ENCODE peak calls at places on chromosomes 6 and 20, in eight cellular contexts. D is naive thymus-derived CD4-positive, alpha-beta T cell; P is right lobe of liver; J is sigmoid colon; Z is body of pancreas; E is BE2C; V is left ventricle myocardium inferior; G is heart left ventricle. C is an unnamed sample. For H3K4me1, the result is how much of the 10 kb centered on the place peaks cover.

GRCh38 chr6:80143312-80143960 is 37.0 kb downstream of the BCKDHB start:
- DNase-seq in D (no peak), P (peak), J (peak), Z (peak), E (peak), V (peak), G (peak), C (peak)

GRCh38 chr6:138520463-138520862 is 21.2 kb upstream of the NHSL1 start:
- DNase-seq in D (no peak), P (no peak), J (no peak), Z (no peak), E (no peak), V (no peak), G (no peak), C (no peak)

GRCh38 chr6:168884646-168885086 is 369.0 kb downstream of the THBS2 start:
- DNase-seq in D (peak), P (peak), J (peak), Z (peak), E (peak), V (peak), G (peak), C (peak)

GRCh38 chr20:63409066-63409833 is 48.1 kb upstream of the CHRNA4 start:
- DNase-seq in D (no peak), P (no peak), J (no peak), Z (no peak), E (no peak), V (no peak), G (no peak), C (no peak)

GRCh38 chr6:35166160-35166919 is 25.2 kb upstream of the TCP11 start:
- DNase-seq in D (no peak), P (no peak), J (no peak), Z (no peak), E (no peak), V (no peak), G (no peak), C (no peak)

GRCh38 chr6:5698318-5698717 is 308.4 kb downstream of the NRN1 start:
- DNase-seq in D (no peak), P (no peak), J (no peak), Z (no peak), E (no peak), V (no peak), G (no peak), C (no peak)

GRCh38 chr6:142947702-142948480 is 2.9 kb upstream of the HIVEP2 start:
- DNase-seq in D (no peak), P (no peak), J (no peak), Z (peak), E (no peak), V (no peak), G (no peak), C (no peak)

GRCh38 chr6:88548891-88549505 is 382.9 kb upstream of the CNR1 start:
- DNase-seq in D (no peak), P (no peak), J (no peak), Z (no peak), E (no peak), V (no peak), G (no peak), C (no peak)

GRCh38 chr20:25517124-25517523 is 68.2 kb downstream of the NINL start:
- DNase-seq in D (no peak), P (no peak), J (no peak), Z (no peak), E (no peak), V (no peak), G (no peak), C (no peak)

GRCh38 chr20:5400164-5400762 is 83.5 kb upstream of the PROKR2 start:
- DNase-seq in D (no peak), P (no peak), J (no peak), Z (no peak), E (no peak), V (no peak), G (no peak), C (peak)

GRCh38 chr6:163585932-163586437 is 171.5 kb downstream of the QKI start:
- DNase-seq in D (no peak), P (peak), J (peak), Z (no peak), E (peak), V (peak), G (peak), C (peak)

GRCh38 chr20:10185741-10186558 is 32.7 kb upstream of the SNAP25 start:
- DNase-seq in D (no peak), P (peak), J (no peak), Z (peak), E (peak), V (no peak), G (no peak), C (no peak)

GRCh38 chr20:61803903-61804804 is 261.5 kb downstream of the TAF4 start:
- DNase-seq in D (no peak), P (no peak), J (no peak), Z (no peak), E (no peak), V (peak), G (no peak), C (peak)

GRCh38 chr20:62064788-62065668 is 653 bp downstream of the TAF4 start:
- DNase-seq in D (no peak), P (peak), J (no peak), Z (peak), E (peak), V (no peak), G (no peak), C (no peak)

GRCh38 chr6:112214749-112215269 is 39.6 kb downstream of the LAMA4 start:
- DNase-seq in D (no peak), P (no peak), J (no peak), Z (no peak), E (no peak), V (no peak), G (no peak), C (peak)

GRCh38 chr6:104326173-104327001 is 533.3 kb downstream of the HACE1 start:
- DNase-seq in D (no peak), P (no peak), J (no peak), Z (peak), E (no peak), V (no peak), G (no peak), C (peak)

GRCh38 chr6:116374586-116374985 is 3.8 kb downstream of the DSE start:
- DNase-seq in D (no peak), P (no peak), J (no peak), Z (no peak), E (no peak), V (no peak), G (no peak), C (no peak)

GRCh38 chr20:41664584-41664983 is 46.4 kb upstream of the CHD6 start:
- DNase-seq in D (no peak), P (no peak), J (no peak), Z (no peak), E (peak), V (no peak), G (no peak), C (peak)

GRCh38 chr6:38755207-38755606 is 40.1 kb downstream of the DNAH8 start:
- DNase-seq in D (no peak), P (no peak), J (no peak), Z (no peak), E (no peak), V (no peak), G (no peak), C (no peak)

GRCh38 chr20:7770578-7770977 is 169.7 kb downstream of the HAO1 start:
- DNase-seq in D (no peak), P (no peak), J (no peak), Z (no peak), E (no peak), V (no peak), G (peak), C (no peak)

GRCh38 chr6:169852504-169853195 is 101.2 kb downstream of the ERMARD start:
- DNase-seq in D (no peak), P (no peak), J (no peak), Z (no peak), E (no peak), V (no peak), G (no peak), C (peak)

GRCh38 chr6:105748737-105749161 is 337.4 kb upstream of the PRDM1 start:
- DNase-seq in D (no peak), P (no peak), J (no peak), Z (no peak), E (no peak), V (no peak), G (no peak), C (no peak)

GRCh38 chr6:129859524-129859923 is 1.6 kb downstream of the TMEM244 start:
- DNase-seq in D (no peak), P (no peak), J (no peak), Z (no peak), E (no peak), V (no peak), G (no peak), C (no peak)

GRCh38 chr6:156976144-156977088 is 199.2 kb downstream of the ARID1B start:
- DNase-seq in D (peak), P (no peak), J (peak), Z (no peak), E (peak), V (no peak), G (no peak), C (no peak)

GRCh38 chr20:49340161-49340966 is 62.5 kb upstream of the ZNFX1 start:
- DNase-seq in D (no peak), P (no peak), J (peak), Z (no peak), E (peak), V (peak), G (no peak), C (no peak)
- H3K4me1 ChIP-seq in D (under half), P (under half), J (under half), Z (under half), E (under half), V (under half), G (under half), C (under half)

DNA sequence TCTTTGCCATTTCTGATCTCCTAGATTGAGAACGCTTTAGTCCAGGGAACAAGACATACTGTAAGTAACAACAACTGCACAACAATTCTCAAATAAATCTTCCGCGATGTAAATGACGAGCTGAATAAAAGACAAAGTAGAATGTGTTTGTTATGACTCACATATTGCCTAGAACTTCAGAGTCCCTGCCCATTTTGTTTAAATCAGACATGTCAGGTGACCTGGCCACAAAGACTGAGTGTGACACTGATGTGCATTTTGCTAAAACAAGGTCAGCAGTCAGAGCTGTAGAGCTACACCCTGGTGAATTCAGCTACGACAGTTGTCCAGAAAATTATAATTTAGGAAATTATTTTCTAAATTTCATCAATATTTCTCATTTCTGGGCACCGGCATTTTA is 156.7 kb upstream of the CITED2 start:
- DNase-seq in D (no peak), P (no peak), J (no peak), Z (no peak), E (no peak), V (no peak), G (no peak), C (no peak)
- H3K4me3 ChIP-seq in D (peak), P (no peak), J (no peak), Z (no peak), E (no peak), V (no peak), G (no peak), C (no peak)

GRCh38 chr20:23700931-23701330 is 12.1 kb upstream of the CST4 start:
- DNase-seq in D (no peak), P (no peak), J (no peak), Z (no peak), E (no peak), V (no peak), G (no peak), C (no peak)

GRCh38 chr20:23702021-23702420 is 13.2 kb upstream of the CST4 start:
- DNase-seq in D (no peak), P (no peak), J (no peak), Z (no peak), E (no peak), V (no peak), G (no peak), C (no peak)

GRCh38 chr20:23692725-23693124 is 3.9 kb upstream of the CST4 start:
- DNase-seq in D (no peak), P (no peak), J (no peak), Z (no peak), E (no peak), V (no peak), G (no peak), C (no peak)

GRCh38 chr20:23697947-23698346 is 9.1 kb upstream of the CST4 start:
- DNase-seq in D (no peak), P (no peak), J (no peak), Z (no peak), E (no peak), V (no peak), G (no peak), C (no peak)
- H3K4me1 ChIP-seq in D (under half), P (under half), J (under half), Z (under half), E (under half), V (under half), G (under half), C (under half)

GRCh38 chr20:56628873-56629463 is at the start of gene TFAP2C:
- DNase-seq in D (no peak), P (peak), J (peak), Z (peak), E (peak), V (peak), G (peak), C (peak)
- H3K4me3 ChIP-seq in D (no peak), P (no peak), J (peak), Z (peak), E (no peak), V (peak), G (peak), C (peak)

DNA sequence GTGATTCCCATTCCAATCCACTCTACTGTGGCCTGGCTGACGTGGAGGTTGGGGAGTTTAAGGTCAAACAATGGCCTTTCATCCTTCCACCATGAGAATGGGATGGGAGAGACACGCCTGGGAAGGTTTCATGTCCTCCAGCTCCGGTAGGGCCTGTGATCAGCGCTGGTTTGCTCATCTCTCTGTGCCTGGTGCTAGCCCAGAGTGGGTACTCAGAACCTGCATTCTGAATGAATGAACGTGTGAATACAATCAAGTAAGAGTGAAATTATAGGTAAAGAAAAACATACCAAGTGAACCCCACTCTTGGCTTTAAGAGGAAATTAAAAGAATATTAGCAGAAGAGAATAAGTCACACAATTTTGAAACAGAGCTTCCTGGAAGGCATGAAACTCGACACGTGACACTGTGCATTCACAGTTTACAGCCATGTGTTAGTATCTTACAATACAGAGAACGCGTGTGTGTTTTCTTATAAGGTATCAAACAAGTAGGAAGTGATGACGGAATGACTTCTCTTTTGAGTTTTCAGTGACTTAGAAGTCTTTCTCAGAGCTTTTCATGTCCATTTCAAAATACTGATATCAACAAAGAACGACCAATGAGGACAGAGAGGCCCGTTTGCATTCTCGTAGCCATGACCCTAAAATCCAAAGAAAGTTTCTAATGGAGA is 36.7 kb upstream of the DUSP22 start:
- DNase-seq in D (no peak), P (no peak), J (no peak), Z (no peak), E (no peak), V (no peak), G (no peak), C (no peak)
- H3K4me1 ChIP-seq in D (under half), P (under half), J (under half), Z (under half), E (under half), V (under half), G (under half), C (under half)

DNA sequence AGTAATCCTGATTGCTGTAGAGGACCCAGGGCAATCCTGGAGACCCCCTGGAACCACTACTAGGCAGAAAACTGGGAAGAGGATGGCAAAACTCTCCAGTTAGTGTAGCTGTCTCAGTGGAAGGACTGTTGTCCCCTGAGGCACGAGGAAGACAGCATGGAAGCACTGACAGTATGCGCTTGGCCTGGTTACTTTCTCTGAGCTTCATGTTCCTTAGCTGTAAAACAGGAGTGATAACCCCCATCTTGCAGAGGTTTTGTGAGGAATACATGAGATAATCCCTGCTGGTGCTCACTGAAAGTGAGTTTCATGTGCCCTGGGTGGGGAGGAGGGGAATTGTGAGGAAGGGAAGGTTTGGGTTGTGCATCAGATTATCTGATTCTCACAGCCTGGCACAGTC is 3.2 kb downstream of the NT5E start:
- DNase-seq in D (no peak), P (no peak), J (no peak), Z (no peak), E (no peak), V (no peak), G (no peak), C (no peak)
- H3K4me3 ChIP-seq in D (no peak), P (no peak), J (no peak), Z (no peak), E (no peak), V (no peak), G (no peak), C (no peak)

C was measured in A673.